ENCODE peak calls at places on chromosomes 1 and 21, in four cellular contexts. B is cardiac fibroblast, U is brain microvascular endothelial cell, I is stomach. F is an unnamed sample.

GRCh38 chr1:218735436-218735835 is 390.3 kb downstream of the TGFB2 start:
- DNase-seq in B (peak), U (peak), I (no peak), F (no peak)

GRCh38 chr1:155127105-155127671 is 488 bp upstream of the EFNA1 start:
- DNase-seq in B (peak), U (peak), I (peak), F (peak)

GRCh38 chr21:38911523-38912354 is 106.0 kb downstream of the ETS2 start:
- DNase-seq in B (no peak), U (no peak), I (no peak), F (no peak)

GRCh38 chr1:212700597-212700891 is 904 bp upstream of the BATF3 start:
- DNase-seq in B (no peak), U (no peak), I (no peak), F (no peak)

GRCh38 chr21:20875741-20876140 is 122.5 kb upstream of the NCAM2 start:
- DNase-seq in B (no peak), U (no peak), I (no peak), F (no peak)

GRCh38 chr1:216688127-216688657 is 35.0 kb downstream of the ESRRG start:
- DNase-seq in B (no peak), U (no peak), I (no peak), F (no peak)

GRCh38 chr21:15063821-15064575 is 802 bp downstream of the NRIP1 start:
- DNase-seq in B (peak), U (peak), I (peak), F (peak)

GRCh38 chr1:8816831-8817412 is 518 bp downstream of the RERE start:
- DNase-seq in B (peak), U (no peak), I (peak), F (peak)

GRCh38 chr21:44865561-44866280 is 7.8 kb downstream of the PTTG1IP start:
- DNase-seq in B (no peak), U (no peak), I (peak), F (no peak)

GRCh38 chr1:183070923-183071618 is 47.9 kb downstream of the LAMC1 start:
- DNase-seq in B (peak), U (peak), I (no peak), F (no peak)

GRCh38 chr1:15444476-15445389 is 6.5 kb downstream of the CTRC start:
- DNase-seq in B (no peak), U (no peak), I (no peak), F (no peak)

GRCh38 chr1:159459551-159459950 is 20.0 kb downstream of the OR10J1 start:
- DNase-seq in B (no peak), U (no peak), I (no peak), F (no peak)
- TF ChIP-seq CTCF in B (no peak), U (no peak), I (no peak), F (no peak)

GRCh38 chr1:2204384-2205190 is 10.0 kb upstream of the FAAP20 start:
- DNase-seq in B (peak), U (no peak), I (peak), F (peak)

GRCh38 chr1:2202843-2203601 is 8.4 kb upstream of the FAAP20 start:
- DNase-seq in B (no peak), U (no peak), I (peak), F (no peak)

GRCh38 chr1:2205191-2205952 is 10.8 kb upstream of the FAAP20 start:
- DNase-seq in B (peak), U (peak), I (peak), F (peak)

GRCh38 chr1:2202008-2202575 is 7.5 kb upstream of the FAAP20 start:
- DNase-seq in B (no peak), U (no peak), I (no peak), F (no peak)

GRCh38 chr1:2203671-2204383 is 9.3 kb upstream of the FAAP20 start:
- DNase-seq in B (no peak), U (no peak), I (no peak), F (no peak)
- H3K4me3 ChIP-seq in B (peak), U (peak), I (peak), F (peak)

DNA sequence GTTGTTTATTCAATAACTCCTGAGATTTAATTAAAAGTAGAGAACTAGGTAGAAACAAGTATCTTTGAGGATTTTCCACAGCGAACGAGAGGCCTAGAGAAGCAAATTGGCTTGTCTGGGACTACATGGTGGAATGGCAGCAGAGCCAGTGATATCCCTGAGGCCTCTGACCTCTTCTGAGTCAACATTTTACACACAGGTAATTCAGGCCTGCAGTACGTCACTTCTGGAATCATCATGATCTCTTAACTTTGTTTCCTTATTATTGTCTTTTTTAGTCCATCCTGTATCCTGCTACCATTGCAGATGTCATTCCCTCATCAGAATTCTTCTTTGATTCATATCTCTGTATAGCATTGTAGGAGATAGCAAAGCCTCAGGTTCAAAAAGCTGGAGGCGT is 9.9 kb downstream of the SPRTN start:
- DNase-seq in B (no peak), U (no peak), I (no peak), F (no peak)
- TF ChIP-seq CTCF in B (no peak), U (no peak), I (no peak), F (no peak)

DNA sequence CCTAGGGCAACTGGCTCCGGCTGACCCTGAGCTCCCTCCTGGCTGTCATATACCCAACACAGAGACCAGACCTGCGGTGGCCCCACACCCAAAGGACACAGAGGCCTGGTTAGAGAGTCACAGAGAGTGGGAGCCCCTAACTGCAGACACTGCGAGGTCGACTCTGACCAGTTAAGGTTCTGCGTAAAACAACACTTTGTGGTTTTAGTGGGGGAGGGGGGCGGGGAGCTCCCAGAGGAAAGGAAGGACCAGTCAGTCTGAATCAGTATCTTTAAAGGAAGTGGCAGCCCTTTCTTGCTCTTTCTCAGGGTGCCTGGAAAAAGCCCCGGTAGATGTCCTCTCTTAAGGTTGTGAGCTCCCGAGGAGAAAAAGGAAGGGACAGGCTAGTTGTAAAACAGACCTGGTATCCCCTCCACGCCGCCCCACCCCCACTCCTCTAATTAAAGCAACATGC is 2.4 kb downstream of the SSBP3 start:
- DNase-seq in B (peak), U (peak), I (no peak), F (no peak)
- H3K4me3 ChIP-seq in B (no peak), U (peak), I (peak), F (no peak)

DNA sequence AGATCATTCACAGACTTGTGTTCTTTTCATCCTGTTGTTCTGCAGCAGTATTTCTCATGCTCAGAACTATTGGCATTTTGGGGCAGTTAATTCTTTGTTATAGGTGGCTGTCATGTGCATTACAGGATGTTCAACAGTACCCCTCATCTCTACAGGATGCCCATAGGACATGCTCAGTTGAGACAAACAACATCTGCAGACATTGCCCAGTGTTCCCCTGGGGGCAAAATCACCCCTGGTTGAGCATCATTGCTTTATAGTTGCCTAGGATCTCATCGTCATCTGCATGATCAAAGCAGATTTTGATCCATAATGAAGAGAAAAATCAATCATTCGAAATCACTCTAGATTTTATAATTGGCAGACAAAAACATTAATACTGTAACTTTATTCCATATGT is 222.5 kb upstream of the CACYBP start:
- DNase-seq in B (no peak), U (no peak), I (no peak), F (no peak)
- TF ChIP-seq CTCF in B (no peak), U (no peak), I (no peak), F (no peak)